ENCODE peak calls at places on chromosomes 1 and 21, in six cellular contexts. One of them, this sample, is unnamed.

GRCh38 chr1:46198026-46198826 is at the start of gene POMGNT1:
- DNase-seq in mammary epithelial cell: peak; percentile 71
- DNase-seq in fibroblast of mammary gland: peak; percentile 41
- DNase-seq in lung: peak; percentile 65
- DNase-seq in Caco-2: peak; percentile 78
- DNase-seq in cardiac fibroblast: peak; percentile 55
- DNase-seq in this sample: peak; percentile 86

GRCh38 chr1:206143537-206144155 is 26.5 kb upstream of the AVPR1B start:
- DNase-seq in mammary epithelial cell: no peak
- DNase-seq in fibroblast of mammary gland: no peak
- DNase-seq in lung: no peak
- DNase-seq in Caco-2: no peak
- DNase-seq in cardiac fibroblast: no peak
- DNase-seq in this sample: no peak

GRCh38 chr1:232142403-232143314 is 487.3 kb downstream of the SIPA1L2 start:
- DNase-seq in mammary epithelial cell: peak; percentile 94
- DNase-seq in fibroblast of mammary gland: peak; percentile 77
- DNase-seq in lung: no peak
- DNase-seq in Caco-2: no peak
- DNase-seq in cardiac fibroblast: peak; percentile 86
- DNase-seq in this sample: no peak

GRCh38 chr1:154573168-154573510 is 5.6 kb downstream of the CHRNB2 start:
- DNase-seq in mammary epithelial cell: no peak
- DNase-seq in fibroblast of mammary gland: no peak
- DNase-seq in lung: no peak
- DNase-seq in Caco-2: no peak
- DNase-seq in cardiac fibroblast: no peak
- DNase-seq in this sample: no peak

GRCh38 chr21:46667735-46668380 is 32.4 kb downstream of the PRMT2 start:
- DNase-seq in mammary epithelial cell: peak; percentile 39
- DNase-seq in fibroblast of mammary gland: peak; percentile 27
- DNase-seq in lung: no peak
- DNase-seq in Caco-2: peak; percentile 61
- DNase-seq in cardiac fibroblast: peak; percentile 44
- DNase-seq in this sample: peak; percentile 38

GRCh38 chr21:33070921-33071877 is 1.3 kb downstream of the OLIG1 start:
- DNase-seq in mammary epithelial cell: peak; percentile 25
- DNase-seq in fibroblast of mammary gland: no peak
- DNase-seq in lung: no peak
- DNase-seq in Caco-2: no peak
- DNase-seq in cardiac fibroblast: peak; percentile 23
- DNase-seq in this sample: no peak

GRCh38 chr21:16707274-16707673 is 805.6 kb upstream of the CXADR start:
- DNase-seq in mammary epithelial cell: no peak
- DNase-seq in fibroblast of mammary gland: no peak
- DNase-seq in lung: no peak
- DNase-seq in Caco-2: no peak
- DNase-seq in cardiac fibroblast: no peak
- DNase-seq in this sample: no peak

GRCh38 chr1:228335406-228336307 is 71.0 kb downstream of the TRIM11 start:
- DNase-seq in mammary epithelial cell: no peak
- DNase-seq in fibroblast of mammary gland: no peak
- DNase-seq in lung: no peak
- DNase-seq in Caco-2: no peak
- DNase-seq in cardiac fibroblast: no peak
- DNase-seq in this sample: no peak

GRCh38 chr21:33296156-33296555 is 28.6 kb upstream of the IFNAR1 start:
- DNase-seq in mammary epithelial cell: no peak
- DNase-seq in fibroblast of mammary gland: no peak
- DNase-seq in lung: no peak
- DNase-seq in Caco-2: no peak
- DNase-seq in cardiac fibroblast: no peak
- DNase-seq in this sample: peak; percentile 40

GRCh38 chr1:168485048-168485447 is 58.7 kb downstream of the XCL2 start:
- DNase-seq in mammary epithelial cell: peak; percentile 59
- DNase-seq in fibroblast of mammary gland: peak; percentile 68
- DNase-seq in lung: no peak
- DNase-seq in Caco-2: no peak
- DNase-seq in cardiac fibroblast: peak; percentile 69
- DNase-seq in this sample: no peak

GRCh38 chr21:36120304-36120902 is 14.5 kb upstream of the CBR3 start:
- DNase-seq in mammary epithelial cell: no peak
- DNase-seq in fibroblast of mammary gland: no peak
- DNase-seq in lung: no peak
- DNase-seq in Caco-2: no peak
- DNase-seq in cardiac fibroblast: peak; percentile 13
- DNase-seq in this sample: no peak

GRCh38 chr1:187921426-187921825 is 1092.7 kb downstream of the PLA2G4A start:
- DNase-seq in mammary epithelial cell: no peak
- DNase-seq in fibroblast of mammary gland: no peak
- DNase-seq in lung: no peak
- DNase-seq in Caco-2: no peak
- DNase-seq in cardiac fibroblast: no peak
- DNase-seq in this sample: peak; percentile 11

GRCh38 chr1:228071839-228072657 is 10.5 kb upstream of the ARF1 start:
- DNase-seq in mammary epithelial cell: no peak
- DNase-seq in fibroblast of mammary gland: no peak
- DNase-seq in lung: no peak
- DNase-seq in Caco-2: no peak
- DNase-seq in cardiac fibroblast: no peak
- DNase-seq in this sample: no peak

GRCh38 chr21:44918107-44918470 is 2.6 kb downstream of the ITGB2 start:
- DNase-seq in mammary epithelial cell: no peak
- DNase-seq in fibroblast of mammary gland: no peak
- DNase-seq in lung: no peak
- DNase-seq in Caco-2: no peak
- DNase-seq in cardiac fibroblast: no peak
- DNase-seq in this sample: no peak

GRCh38 chr1:1425753-1426495 is 4.8 kb upstream of the ANKRD65 start:
- DNase-seq in mammary epithelial cell: no peak
- DNase-seq in fibroblast of mammary gland: no peak
- DNase-seq in lung: no peak
- DNase-seq in Caco-2: no peak
- DNase-seq in cardiac fibroblast: no peak
- DNase-seq in this sample: no peak

GRCh38 chr21:42336065-42336464 is 14.7 kb downstream of the TFF2 start:
- DNase-seq in mammary epithelial cell: peak; percentile 18
- DNase-seq in fibroblast of mammary gland: no peak
- DNase-seq in lung: no peak
- DNase-seq in Caco-2: no peak
- DNase-seq in cardiac fibroblast: peak; percentile 7
- DNase-seq in this sample: peak; percentile 26

GRCh38 chr1:5768014-5768413 is 224.2 kb downstream of the NPHP4 start:
- DNase-seq in mammary epithelial cell: no peak
- DNase-seq in fibroblast of mammary gland: no peak
- DNase-seq in lung: no peak
- DNase-seq in Caco-2: no peak
- DNase-seq in cardiac fibroblast: no peak
- DNase-seq in this sample: no peak

GRCh38 chr1:171441278-171441677 is 44.1 kb upstream of the PRRC2C start:
- DNase-seq in mammary epithelial cell: peak; percentile 82
- DNase-seq in fibroblast of mammary gland: peak; percentile 96
- DNase-seq in lung: no peak
- DNase-seq in Caco-2: no peak
- DNase-seq in cardiac fibroblast: peak; percentile 88
- DNase-seq in this sample: no peak

GRCh38 chr1:210132582-210132981 is 100.0 kb upstream of the SERTAD4 start:
- DNase-seq in mammary epithelial cell: peak; percentile 11
- DNase-seq in fibroblast of mammary gland: peak; percentile 49
- DNase-seq in lung: no peak
- DNase-seq in Caco-2: peak; percentile 42
- DNase-seq in cardiac fibroblast: peak; percentile 58
- DNase-seq in this sample: peak; percentile 6

GRCh38 chr1:91669584-91670350 is 169.1 kb downstream of the CDC7 start:
- DNase-seq in mammary epithelial cell: no peak
- DNase-seq in fibroblast of mammary gland: no peak
- DNase-seq in lung: no peak
- DNase-seq in Caco-2: no peak
- DNase-seq in cardiac fibroblast: no peak
- DNase-seq in this sample: no peak

GRCh38 chr1:91673603-91674002 is 173.0 kb downstream of the CDC7 start:
- DNase-seq in mammary epithelial cell: no peak
- DNase-seq in fibroblast of mammary gland: peak; percentile 82
- DNase-seq in lung: no peak
- DNase-seq in Caco-2: no peak
- DNase-seq in cardiac fibroblast: peak; percentile 69
- DNase-seq in this sample: peak; percentile 19

GRCh38 chr1:91674107-91674506 is 173.5 kb downstream of the CDC7 start:
- DNase-seq in mammary epithelial cell: no peak
- DNase-seq in fibroblast of mammary gland: no peak
- DNase-seq in lung: no peak
- DNase-seq in Caco-2: no peak
- DNase-seq in cardiac fibroblast: no peak
- DNase-seq in this sample: no peak

GRCh38 chr1:91670781-91671180 is 170.1 kb downstream of the CDC7 start:
- DNase-seq in mammary epithelial cell: no peak
- DNase-seq in fibroblast of mammary gland: no peak
- DNase-seq in lung: no peak
- DNase-seq in Caco-2: no peak
- DNase-seq in cardiac fibroblast: no peak
- DNase-seq in this sample: no peak

GRCh38 chr1:91672601-91673161 is 172.0 kb downstream of the CDC7 start:
- DNase-seq in mammary epithelial cell: no peak
- DNase-seq in fibroblast of mammary gland: no peak
- DNase-seq in lung: no peak
- DNase-seq in Caco-2: no peak
- DNase-seq in cardiac fibroblast: no peak
- DNase-seq in this sample: no peak
- H3K4me3 ChIP-seq in mammary epithelial cell: no peak overlapping the region
- H3K4me3 ChIP-seq in fibroblast of mammary gland: no peak overlapping the region
- H3K4me3 ChIP-seq in lung: no peak overlapping the region
- H3K4me3 ChIP-seq in Caco-2: no peak overlapping the region
- H3K4me3 ChIP-seq in cardiac fibroblast: no peak overlapping the region
- H3K4me3 ChIP-seq in this sample: no peak overlapping the region

GRCh38 chr1:94434339-94435092 is 16.3 kb downstream of the ABCD3 start:
- DNase-seq in mammary epithelial cell: no peak
- DNase-seq in fibroblast of mammary gland: peak; percentile 48
- DNase-seq in lung: no peak
- DNase-seq in Caco-2: no peak
- DNase-seq in cardiac fibroblast: peak; percentile 48
- DNase-seq in this sample: no peak

GRCh38 chr1:94438692-94439276 is 20.6 kb downstream of the ABCD3 start:
- DNase-seq in mammary epithelial cell: no peak
- DNase-seq in fibroblast of mammary gland: no peak
- DNase-seq in lung: no peak
- DNase-seq in Caco-2: peak; percentile 13
- DNase-seq in cardiac fibroblast: peak; percentile 38
- DNase-seq in this sample: no peak

GRCh38 chr1:94440088-94440487 is 21.9 kb downstream of the ABCD3 start:
- DNase-seq in mammary epithelial cell: no peak
- DNase-seq in fibroblast of mammary gland: no peak
- DNase-seq in lung: no peak
- DNase-seq in Caco-2: no peak
- DNase-seq in cardiac fibroblast: no peak
- DNase-seq in this sample: no peak
- TF ChIP-seq CTCF in mammary epithelial cell: peak; percentile 18
- TF ChIP-seq CTCF in fibroblast of mammary gland: peak; percentile 13
- TF ChIP-seq CTCF in lung: no peak
- TF ChIP-seq CTCF in Caco-2: no peak
- TF ChIP-seq CTCF in cardiac fibroblast: no peak
- TF ChIP-seq CTCF in this sample: no peak

GRCh38 chr1:156669794-156670193 is 7.4 kb downstream of the NES start:
- DNase-seq in mammary epithelial cell: no peak
- DNase-seq in fibroblast of mammary gland: no peak
- DNase-seq in lung: no peak
- DNase-seq in Caco-2: no peak
- DNase-seq in cardiac fibroblast: no peak
- DNase-seq in this sample: no peak

GRCh38 chr1:156671804-156672203 is 5.4 kb downstream of the NES start:
- DNase-seq in mammary epithelial cell: no peak
- DNase-seq in fibroblast of mammary gland: no peak
- DNase-seq in lung: no peak
- DNase-seq in Caco-2: no peak
- DNase-seq in cardiac fibroblast: no peak
- DNase-seq in this sample: no peak

GRCh38 chr1:156670791-156671190 is 6.4 kb downstream of the NES start:
- DNase-seq in mammary epithelial cell: no peak
- DNase-seq in fibroblast of mammary gland: no peak
- DNase-seq in lung: no peak
- DNase-seq in Caco-2: no peak
- DNase-seq in cardiac fibroblast: no peak
- DNase-seq in this sample: no peak

GRCh38 chr1:156668801-156669637 is 8.2 kb downstream of the NES start:
- DNase-seq in mammary epithelial cell: no peak
- DNase-seq in fibroblast of mammary gland: no peak
- DNase-seq in lung: no peak
- DNase-seq in Caco-2: no peak
- DNase-seq in cardiac fibroblast: no peak
- DNase-seq in this sample: no peak

DNA sequence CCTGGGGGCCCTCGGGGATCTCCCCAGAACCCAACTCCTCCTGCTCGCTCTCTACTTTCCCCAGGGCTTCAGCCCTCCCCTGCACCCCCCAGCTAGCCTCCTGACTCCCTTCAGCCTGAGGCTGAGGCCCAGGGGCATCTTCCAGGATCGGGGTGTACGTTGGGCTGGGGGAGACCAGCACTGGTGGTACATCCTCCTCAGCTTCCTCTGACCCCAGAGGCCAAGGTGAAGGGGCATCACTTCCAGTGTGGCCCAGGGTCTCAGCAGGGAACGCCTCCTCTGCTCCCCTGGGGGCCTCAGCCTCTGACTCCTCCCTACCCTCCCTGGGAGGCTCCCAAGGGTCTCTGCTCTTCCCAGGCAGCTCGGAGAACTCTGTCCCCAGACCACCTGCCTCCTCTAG is 6.8 kb downstream of the NES start:
- DNase-seq in mammary epithelial cell: no peak
- DNase-seq in fibroblast of mammary gland: no peak
- DNase-seq in lung: no peak
- DNase-seq in Caco-2: no peak
- DNase-seq in cardiac fibroblast: no peak
- DNase-seq in this sample: no peak
- H3K4me3 ChIP-seq in mammary epithelial cell: no peak overlapping the region
- H3K4me3 ChIP-seq in fibroblast of mammary gland: no peak overlapping the region
- H3K4me3 ChIP-seq in lung: no peak overlapping the region
- H3K4me3 ChIP-seq in Caco-2: no peak overlapping the region
- H3K4me3 ChIP-seq in cardiac fibroblast: no peak overlapping the region
- H3K4me3 ChIP-seq in this sample: no peak overlapping the region

GRCh38 chr1:54326577-54327385 is 79.4 kb downstream of the SSBP3 start:
- DNase-seq in mammary epithelial cell: no peak
- DNase-seq in fibroblast of mammary gland: no peak
- DNase-seq in lung: no peak
- DNase-seq in Caco-2: no peak
- DNase-seq in cardiac fibroblast: no peak
- DNase-seq in this sample: no peak

GRCh38 chr1:54324750-54325704 is 81.2 kb downstream of the SSBP3 start:
- DNase-seq in mammary epithelial cell: no peak
- DNase-seq in fibroblast of mammary gland: peak; percentile 25
- DNase-seq in lung: no peak
- DNase-seq in Caco-2: no peak
- DNase-seq in cardiac fibroblast: no peak
- DNase-seq in this sample: no peak

GRCh38 chr1:54324031-54324654 is 82.1 kb downstream of the SSBP3 start:
- DNase-seq in mammary epithelial cell: peak; percentile 70
- DNase-seq in fibroblast of mammary gland: peak; percentile 24
- DNase-seq in lung: no peak
- DNase-seq in Caco-2: no peak
- DNase-seq in cardiac fibroblast: no peak
- DNase-seq in this sample: no peak

GRCh38 chr1:54325705-54326461 is 80.3 kb downstream of the SSBP3 start:
- DNase-seq in mammary epithelial cell: no peak
- DNase-seq in fibroblast of mammary gland: no peak
- DNase-seq in lung: no peak
- DNase-seq in Caco-2: no peak
- DNase-seq in cardiac fibroblast: no peak
- DNase-seq in this sample: no peak

GRCh38 chr1:54323324-54323739 is 82.9 kb downstream of the SSBP3 start:
- DNase-seq in mammary epithelial cell: peak; percentile 94
- DNase-seq in fibroblast of mammary gland: no peak
- DNase-seq in lung: no peak
- DNase-seq in Caco-2: peak; percentile 82
- DNase-seq in cardiac fibroblast: no peak
- DNase-seq in this sample: no peak
- TF ChIP-seq CTCF in mammary epithelial cell: peak; percentile 69
- TF ChIP-seq CTCF in fibroblast of mammary gland: no peak
- TF ChIP-seq CTCF in lung: no peak
- TF ChIP-seq CTCF in Caco-2: peak; percentile 50
- TF ChIP-seq CTCF in cardiac fibroblast: no peak
- TF ChIP-seq CTCF in this sample: no peak